ENCODE peak calls at places on chromosomes 5 and 9, in ten cellular contexts. One of them, this sample, is unnamed.

GRCh38 chr9:12464910-12465512 is 228.2 kb upstream of the TYRP1 start:
- DNase-seq in bronchial epithelial cell: peak
- DNase-seq in suprapubic skin: no peak
- DNase-seq in IMR-90: peak
- DNase-seq in left lung: no peak
- DNase-seq in spleen: no peak
- DNase-seq in GM12878: no peak
- DNase-seq in cardiac muscle cell: peak
- DNase-seq in A549: peak
- DNase-seq in right atrium auricular region: no peak
- DNase-seq in this sample: peak

GRCh38 chr9:78985084-78985738 is 586.6 kb upstream of the TLE4 start:
- DNase-seq in bronchial epithelial cell: no peak
- DNase-seq in suprapubic skin: no peak
- DNase-seq in IMR-90: peak
- DNase-seq in left lung: no peak
- DNase-seq in spleen: no peak
- DNase-seq in GM12878: no peak
- DNase-seq in cardiac muscle cell: no peak
- DNase-seq in A549: no peak
- DNase-seq in right atrium auricular region: no peak
- DNase-seq in this sample: no peak

GRCh38 chr5:178113841-178114324 is 551 bp downstream of the N4BP3 start:
- DNase-seq in bronchial epithelial cell: no peak
- DNase-seq in suprapubic skin: no peak
- DNase-seq in IMR-90: no peak
- DNase-seq in left lung: no peak
- DNase-seq in spleen: no peak
- DNase-seq in GM12878: no peak
- DNase-seq in cardiac muscle cell: no peak
- DNase-seq in A549: no peak
- DNase-seq in right atrium auricular region: no peak
- DNase-seq in this sample: no peak

GRCh38 chr9:133961226-133962165 is 30.6 kb downstream of the VAV2 start:
- DNase-seq in bronchial epithelial cell: no peak
- DNase-seq in suprapubic skin: no peak
- DNase-seq in IMR-90: no peak
- DNase-seq in left lung: no peak
- DNase-seq in spleen: peak
- DNase-seq in GM12878: no peak
- DNase-seq in cardiac muscle cell: no peak
- DNase-seq in A549: no peak
- DNase-seq in right atrium auricular region: no peak
- DNase-seq in this sample: no peak

GRCh38 chr5:155264809-155265208 is 251.3 kb downstream of the KIF4B start:
- DNase-seq in bronchial epithelial cell: no peak
- DNase-seq in suprapubic skin: no peak
- DNase-seq in IMR-90: no peak
- DNase-seq in left lung: no peak
- DNase-seq in spleen: no peak
- DNase-seq in GM12878: no peak
- DNase-seq in cardiac muscle cell: no peak
- DNase-seq in A549: no peak
- DNase-seq in right atrium auricular region: no peak
- DNase-seq in this sample: no peak

GRCh38 chr9:79524266-79524665 is 47.5 kb upstream of the TLE4 start:
- DNase-seq in bronchial epithelial cell: peak
- DNase-seq in suprapubic skin: no peak
- DNase-seq in IMR-90: peak
- DNase-seq in left lung: no peak
- DNase-seq in spleen: no peak
- DNase-seq in GM12878: no peak
- DNase-seq in cardiac muscle cell: peak
- DNase-seq in A549: no peak
- DNase-seq in right atrium auricular region: no peak
- DNase-seq in this sample: peak

GRCh38 chr5:116561658-116562057 is 13.0 kb downstream of the SEMA6A start:
- DNase-seq in bronchial epithelial cell: no peak
- DNase-seq in suprapubic skin: no peak
- DNase-seq in IMR-90: no peak
- DNase-seq in left lung: no peak
- DNase-seq in spleen: no peak
- DNase-seq in GM12878: no peak
- DNase-seq in cardiac muscle cell: no peak
- DNase-seq in A549: no peak
- DNase-seq in right atrium auricular region: no peak
- DNase-seq in this sample: no peak

GRCh38 chr5:57327934-57328333 is 154.1 kb downstream of the GPBP1 start:
- DNase-seq in bronchial epithelial cell: peak
- DNase-seq in suprapubic skin: no peak
- DNase-seq in IMR-90: peak
- DNase-seq in left lung: no peak
- DNase-seq in spleen: no peak
- DNase-seq in GM12878: no peak
- DNase-seq in cardiac muscle cell: peak
- DNase-seq in A549: peak
- DNase-seq in right atrium auricular region: no peak
- DNase-seq in this sample: peak

GRCh38 chr5:108124591-108124990 is 257.3 kb downstream of the FBXL17 start:
- DNase-seq in bronchial epithelial cell: no peak
- DNase-seq in suprapubic skin: no peak
- DNase-seq in IMR-90: no peak
- DNase-seq in left lung: no peak
- DNase-seq in spleen: no peak
- DNase-seq in GM12878: no peak
- DNase-seq in cardiac muscle cell: no peak
- DNase-seq in A549: no peak
- DNase-seq in right atrium auricular region: no peak
- DNase-seq in this sample: no peak

GRCh38 chr5:135680713-135681112 is 101.9 kb upstream of the CXCL14 start:
- DNase-seq in bronchial epithelial cell: no peak
- DNase-seq in suprapubic skin: no peak
- DNase-seq in IMR-90: no peak
- DNase-seq in left lung: no peak
- DNase-seq in spleen: no peak
- DNase-seq in GM12878: no peak
- DNase-seq in cardiac muscle cell: no peak
- DNase-seq in A549: no peak
- DNase-seq in right atrium auricular region: no peak
- DNase-seq in this sample: no peak

GRCh38 chr9:128495804-128496417 is 8.6 kb upstream of the GLE1 start:
- DNase-seq in bronchial epithelial cell: peak
- DNase-seq in suprapubic skin: no peak
- DNase-seq in IMR-90: no peak
- DNase-seq in left lung: no peak
- DNase-seq in spleen: peak
- DNase-seq in GM12878: no peak
- DNase-seq in cardiac muscle cell: no peak
- DNase-seq in A549: peak
- DNase-seq in right atrium auricular region: no peak
- DNase-seq in this sample: peak
- TF ChIP-seq CTCF in bronchial epithelial cell: no peak
- TF ChIP-seq CTCF in suprapubic skin: no peak
- TF ChIP-seq CTCF in IMR-90: no peak
- TF ChIP-seq CTCF in left lung: no peak
- TF ChIP-seq CTCF in spleen: no peak
- TF ChIP-seq CTCF in GM12878: no peak
- TF ChIP-seq CTCF in cardiac muscle cell: no peak
- TF ChIP-seq CTCF in A549: no peak
- TF ChIP-seq CTCF in right atrium auricular region: no peak
- TF ChIP-seq CTCF in this sample: no peak

DNA sequence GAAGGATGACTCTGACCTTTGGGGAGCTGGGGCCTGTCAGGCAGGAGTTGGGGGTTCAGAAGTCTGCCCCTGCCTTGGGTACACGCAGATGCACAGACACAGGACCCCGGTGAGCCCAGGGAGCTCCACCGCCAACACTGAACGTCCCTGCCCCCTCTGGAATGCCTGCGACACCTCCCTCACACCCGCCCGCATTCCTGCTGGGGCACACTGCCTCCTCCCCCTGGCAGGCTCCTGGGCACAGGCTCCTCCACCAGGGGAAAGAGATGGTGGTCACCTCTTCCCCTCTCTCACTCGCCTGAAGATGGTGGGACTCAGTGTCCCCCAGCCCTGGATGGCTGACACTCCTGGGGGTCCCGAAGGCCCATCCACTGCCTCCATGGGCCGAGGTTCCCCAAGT is 12.0 kb downstream of the CRB2 start:
- DNase-seq in bronchial epithelial cell: no peak
- DNase-seq in suprapubic skin: no peak
- DNase-seq in IMR-90: no peak
- DNase-seq in left lung: no peak
- DNase-seq in spleen: no peak
- DNase-seq in GM12878: no peak
- DNase-seq in cardiac muscle cell: no peak
- DNase-seq in A549: no peak
- DNase-seq in right atrium auricular region: no peak
- DNase-seq in this sample: no peak
- H3K4me3 ChIP-seq in bronchial epithelial cell: no peak
- H3K4me3 ChIP-seq in suprapubic skin: no peak
- H3K4me3 ChIP-seq in IMR-90: no peak
- H3K4me3 ChIP-seq in left lung: no peak
- H3K4me3 ChIP-seq in spleen: no peak
- H3K4me3 ChIP-seq in GM12878: no peak
- H3K4me3 ChIP-seq in cardiac muscle cell: no peak
- H3K4me3 ChIP-seq in A549: no peak
- H3K4me3 ChIP-seq in right atrium auricular region: no peak
- H3K4me3 ChIP-seq in this sample: no peak

DNA sequence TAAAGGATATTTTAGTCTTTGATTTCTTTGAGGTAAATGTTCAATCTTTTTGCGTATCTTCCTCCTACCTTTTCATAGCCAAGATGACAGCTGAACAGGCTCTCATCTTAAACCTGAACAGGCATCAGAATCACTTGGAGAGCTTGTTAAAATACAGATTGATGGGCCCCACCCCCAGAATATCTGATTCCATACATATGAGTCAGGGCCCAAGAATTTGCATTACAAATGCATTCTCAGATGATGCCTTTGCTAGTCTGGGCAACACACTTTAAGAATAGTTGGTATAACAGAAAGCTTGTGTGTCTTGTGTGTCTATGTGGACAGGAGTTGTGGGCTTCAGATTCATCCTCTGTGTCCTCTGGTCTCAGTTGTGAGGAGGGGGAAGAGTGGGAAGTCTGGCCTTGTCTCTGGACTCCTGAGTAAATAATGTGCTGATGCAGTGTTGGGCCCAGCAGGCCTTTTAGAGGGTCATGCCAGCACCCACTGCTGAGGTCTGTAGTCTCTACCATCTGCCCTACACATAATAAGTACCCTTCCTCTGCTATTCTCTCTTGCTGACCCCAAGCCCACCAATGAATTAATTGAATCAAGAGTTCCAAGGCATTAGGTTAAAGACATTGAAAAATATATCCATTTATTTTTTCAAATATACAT is 43.1 kb downstream of the PTCD2 start:
- DNase-seq in bronchial epithelial cell: peak
- DNase-seq in suprapubic skin: no peak
- DNase-seq in IMR-90: peak
- DNase-seq in left lung: no peak
- DNase-seq in spleen: no peak
- DNase-seq in GM12878: no peak
- DNase-seq in cardiac muscle cell: peak
- DNase-seq in A549: peak
- DNase-seq in right atrium auricular region: no peak
- DNase-seq in this sample: peak
- TF ChIP-seq CTCF in bronchial epithelial cell: no peak
- TF ChIP-seq CTCF in suprapubic skin: no peak
- TF ChIP-seq CTCF in IMR-90: no peak
- TF ChIP-seq CTCF in left lung: no peak
- TF ChIP-seq CTCF in spleen: no peak
- TF ChIP-seq CTCF in GM12878: no peak
- TF ChIP-seq CTCF in cardiac muscle cell: no peak
- TF ChIP-seq CTCF in A549: no peak
- TF ChIP-seq CTCF in right atrium auricular region: no peak
- TF ChIP-seq CTCF in this sample: no peak

DNA sequence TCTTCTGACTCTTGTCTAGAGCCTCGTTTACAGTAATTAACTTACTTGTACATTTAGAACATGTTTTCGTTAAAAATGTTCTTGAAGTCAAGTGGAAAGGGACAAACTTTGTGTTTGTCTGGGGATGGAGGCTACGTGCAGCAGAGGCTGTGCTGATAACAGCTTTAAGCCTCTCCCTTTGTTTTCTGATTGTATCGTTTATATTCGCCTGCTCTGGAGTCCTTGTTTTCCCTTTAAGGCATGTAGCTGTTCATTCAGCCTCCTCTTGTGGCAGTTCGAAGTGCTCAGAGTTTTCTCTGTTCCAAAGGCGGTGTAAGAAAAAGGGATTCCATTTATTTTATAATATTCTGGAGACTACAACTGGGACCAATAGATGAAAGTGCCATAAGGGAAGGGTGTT is 1.9 kb downstream of the SLC36A1 start:
- DNase-seq in bronchial epithelial cell: no peak
- DNase-seq in suprapubic skin: no peak
- DNase-seq in IMR-90: no peak
- DNase-seq in left lung: no peak
- DNase-seq in spleen: no peak
- DNase-seq in GM12878: no peak
- DNase-seq in cardiac muscle cell: no peak
- DNase-seq in A549: no peak
- DNase-seq in right atrium auricular region: no peak
- DNase-seq in this sample: no peak
- H3K4me3 ChIP-seq in bronchial epithelial cell: no peak
- H3K4me3 ChIP-seq in suprapubic skin: peak
- H3K4me3 ChIP-seq in IMR-90: no peak
- H3K4me3 ChIP-seq in left lung: no peak
- H3K4me3 ChIP-seq in spleen: no peak
- H3K4me3 ChIP-seq in GM12878: no peak
- H3K4me3 ChIP-seq in cardiac muscle cell: no peak
- H3K4me3 ChIP-seq in A549: no peak
- H3K4me3 ChIP-seq in right atrium auricular region: peak
- H3K4me3 ChIP-seq in this sample: no peak

DNA sequence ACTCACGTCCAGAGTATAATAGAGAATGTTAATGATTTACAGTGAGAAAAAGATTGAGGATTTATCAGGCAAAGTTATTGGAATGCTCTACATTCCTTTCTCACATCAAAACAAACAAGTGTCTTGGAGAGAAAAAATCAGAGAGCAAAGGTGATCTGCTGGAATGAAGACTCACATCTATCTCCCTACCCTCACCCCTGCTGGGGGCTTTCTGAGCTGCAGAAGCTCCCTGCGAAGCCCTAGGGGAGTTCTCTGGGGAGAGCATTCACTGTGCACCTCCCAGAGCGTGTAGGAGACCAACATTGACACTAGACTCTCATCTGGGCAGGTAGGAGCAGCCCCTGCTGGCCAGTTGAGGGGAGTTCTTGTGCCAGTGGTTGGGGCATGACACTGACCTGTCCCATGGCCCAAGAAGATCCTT is 76.6 kb upstream of the ADAMTS16 start:
- DNase-seq in bronchial epithelial cell: no peak
- DNase-seq in suprapubic skin: no peak
- DNase-seq in IMR-90: no peak
- DNase-seq in left lung: no peak
- DNase-seq in spleen: no peak
- DNase-seq in GM12878: no peak
- DNase-seq in cardiac muscle cell: no peak
- DNase-seq in A549: peak
- DNase-seq in right atrium auricular region: no peak
- DNase-seq in this sample: no peak
- TF ChIP-seq CTCF in bronchial epithelial cell: no peak
- TF ChIP-seq CTCF in suprapubic skin: no peak
- TF ChIP-seq CTCF in IMR-90: no peak
- TF ChIP-seq CTCF in left lung: no peak
- TF ChIP-seq CTCF in spleen: no peak
- TF ChIP-seq CTCF in GM12878: no peak
- TF ChIP-seq CTCF in cardiac muscle cell: no peak
- TF ChIP-seq CTCF in A549: no peak
- TF ChIP-seq CTCF in right atrium auricular region: no peak
- TF ChIP-seq CTCF in this sample: peak